ENCODE peak calls at places on chromosomes 11 and 22, in four cellular contexts. One of them, this sample, is unnamed.

GRCh38 chr11:132158091-132158490 is 787.7 kb downstream of the NTM start:
- DNase-seq in T47D: peak; percentile 37
- DNase-seq in retina: no peak
- DNase-seq in activated CD8-positive, alpha-beta memory T cell treated with anti-CD3 and anti-CD28 coated beads for 4 hours: no peak
- DNase-seq in this sample: peak; percentile 37

GRCh38 chr22:20021196-20022181 is 579 bp downstream of the TANGO2 start:
- DNase-seq in retina: no peak
- DNase-seq in activated CD8-positive, alpha-beta memory T cell treated with anti-CD3 and anti-CD28 coated beads for 4 hours: no peak
- DNase-seq in T47D: no peak
- DNase-seq in this sample: peak; percentile 47

GRCh38 chr11:110123003-110123402 is 29.8 kb downstream of the ZC3H12C start:
- DNase-seq in T47D: no peak
- DNase-seq in activated CD8-positive, alpha-beta memory T cell treated with anti-CD3 and anti-CD28 coated beads for 4 hours: no peak
- DNase-seq in retina: no peak
- DNase-seq in this sample: no peak

GRCh38 chr22:19109198-19110063 is 12.8 kb downstream of the DGCR2 start:
- DNase-seq in retina: no peak
- DNase-seq in activated CD8-positive, alpha-beta memory T cell treated with anti-CD3 and anti-CD28 coated beads for 4 hours: peak; percentile 14
- DNase-seq in T47D: no peak
- DNase-seq in this sample: no peak

GRCh38 chr22:47044722-47045545 is 282.5 kb downstream of the TBC1D22A start:
- DNase-seq in T47D: no peak
- DNase-seq in activated CD8-positive, alpha-beta memory T cell treated with anti-CD3 and anti-CD28 coated beads for 4 hours: no peak
- DNase-seq in retina: no peak
- DNase-seq in this sample: no peak

GRCh38 chr11:66718320-66718971 is 10.6 kb downstream of the SPTBN2 start:
- DNase-seq in T47D: peak; percentile 84
- DNase-seq in retina: peak; percentile 47
- DNase-seq in activated CD8-positive, alpha-beta memory T cell treated with anti-CD3 and anti-CD28 coated beads for 4 hours: no peak
- DNase-seq in this sample: no peak

GRCh38 chr11:62539238-62539925 is 7.2 kb downstream of the AHNAK start:
- DNase-seq in activated CD8-positive, alpha-beta memory T cell treated with anti-CD3 and anti-CD28 coated beads for 4 hours: no peak
- DNase-seq in T47D: no peak
- DNase-seq in retina: no peak
- DNase-seq in this sample: peak; percentile 7

GRCh38 chr11:27701262-27702105 is 1.2 kb upstream of the BDNF start:
- DNase-seq in retina: peak; percentile 81
- DNase-seq in activated CD8-positive, alpha-beta memory T cell treated with anti-CD3 and anti-CD28 coated beads for 4 hours: no peak
- DNase-seq in T47D: no peak
- DNase-seq in this sample: peak; percentile 55

GRCh38 chr11:94857337-94857736 is 89.2 kb downstream of the AMOTL1 start:
- DNase-seq in retina: no peak
- DNase-seq in activated CD8-positive, alpha-beta memory T cell treated with anti-CD3 and anti-CD28 coated beads for 4 hours: no peak
- DNase-seq in T47D: no peak
- DNase-seq in this sample: no peak

GRCh38 chr11:44212128-44212527 is 97.8 kb downstream of the ALX4 start:
- DNase-seq in activated CD8-positive, alpha-beta memory T cell treated with anti-CD3 and anti-CD28 coated beads for 4 hours: no peak
- DNase-seq in retina: no peak
- DNase-seq in T47D: no peak
- DNase-seq in this sample: no peak

GRCh38 chr22:49968831-49969661 is 8.5 kb downstream of the PIM3 start:
- DNase-seq in T47D: no peak
- DNase-seq in retina: no peak
- DNase-seq in activated CD8-positive, alpha-beta memory T cell treated with anti-CD3 and anti-CD28 coated beads for 4 hours: no peak
- DNase-seq in this sample: peak; percentile 3

GRCh38 chr11:67484847-67485311 is 2.1 kb downstream of the AIP start:
- DNase-seq in retina: no peak
- DNase-seq in T47D: no peak
- DNase-seq in activated CD8-positive, alpha-beta memory T cell treated with anti-CD3 and anti-CD28 coated beads for 4 hours: no peak
- DNase-seq in this sample: no peak

GRCh38 chr11:119298726-119299125 is 18.2 kb downstream of the MCAM start:
- DNase-seq in retina: no peak
- DNase-seq in activated CD8-positive, alpha-beta memory T cell treated with anti-CD3 and anti-CD28 coated beads for 4 hours: no peak
- DNase-seq in T47D: no peak
- DNase-seq in this sample: no peak

GRCh38 chr11:93895106-93895862 is 44.9 kb upstream of the VSTM5 start:
- DNase-seq in activated CD8-positive, alpha-beta memory T cell treated with anti-CD3 and anti-CD28 coated beads for 4 hours: no peak
- DNase-seq in retina: peak; percentile 22
- DNase-seq in T47D: peak; percentile 29
- DNase-seq in this sample: peak; percentile 84

GRCh38 chr11:106156290-106156937 is 79.0 kb downstream of the AASDHPPT start:
- DNase-seq in retina: peak; percentile 34
- DNase-seq in activated CD8-positive, alpha-beta memory T cell treated with anti-CD3 and anti-CD28 coated beads for 4 hours: no peak
- DNase-seq in T47D: no peak
- DNase-seq in this sample: peak; percentile 49

GRCh38 chr11:57903441-57904123 is 120.1 kb upstream of the OR9Q1 start:
- DNase-seq in retina: no peak
- DNase-seq in activated CD8-positive, alpha-beta memory T cell treated with anti-CD3 and anti-CD28 coated beads for 4 hours: peak; percentile 5
- DNase-seq in T47D: peak; percentile 31
- DNase-seq in this sample: no peak

GRCh38 chr11:14041040-14041439 is 78.5 kb downstream of the SPON1 start:
- DNase-seq in T47D: no peak
- DNase-seq in retina: no peak
- DNase-seq in activated CD8-positive, alpha-beta memory T cell treated with anti-CD3 and anti-CD28 coated beads for 4 hours: no peak
- DNase-seq in this sample: peak; percentile 26

GRCh38 chr11:119148855-119149370 is at the start of gene ABCG4:
- DNase-seq in retina: peak; percentile 60
- DNase-seq in activated CD8-positive, alpha-beta memory T cell treated with anti-CD3 and anti-CD28 coated beads for 4 hours: no peak
- DNase-seq in T47D: peak; percentile 54
- DNase-seq in this sample: peak; percentile 73